ENCODE peak calls at places on chromosomes 6 and 20, in eight cellular contexts. J, T, V, Y, O, Q, H and F are unnamed samples.

GRCh38 chr6:2081155-2082138 is 164.0 kb downstream of the GMDS start:
- DNase-seq in J (no peak), T (no peak), V (no peak), Y (no peak), O (no peak), Q (no peak), H (no peak), F (no peak)

GRCh38 chr6:46734867-46735719 is at the start of gene PLA2G7:
- DNase-seq in J (peak; percentile 16), T (no peak), V (peak; percentile 15), Y (peak; percentile 8), O (peak; percentile 18), Q (no peak), H (peak; percentile 63), F (no peak)

GRCh38 chr6:44725070-44725469 is 337.6 kb downstream of the CDC5L start:
- DNase-seq in J (no peak), T (no peak), V (no peak), Y (peak; percentile 57), O (no peak), Q (no peak), H (no peak), F (no peak)

GRCh38 chr20:4180355-4180754 is 165.0 kb upstream of the RNF24 start:
- DNase-seq in J (no peak), T (no peak), V (no peak), Y (no peak), O (no peak), Q (no peak), H (no peak), F (no peak)

GRCh38 chr6:15464211-15464725 is 198.6 kb downstream of the DTNBP1 start:
- DNase-seq in J (no peak), T (no peak), V (no peak), Y (no peak), O (no peak), Q (no peak), H (no peak), F (peak; percentile 36)

GRCh38 chr6:149783551-149783950 is 34.0 kb downstream of the PCMT1 start:
- DNase-seq in J (no peak), T (no peak), V (no peak), Y (no peak), O (no peak), Q (no peak), H (no peak), F (no peak)

GRCh38 chr20:11350126-11351005 is 567.3 kb upstream of the BTBD3 start:
- DNase-seq in J (peak; percentile 87), T (no peak), V (no peak), Y (no peak), O (peak; percentile 80), Q (peak; percentile 80), H (peak; percentile 37), F (peak; percentile 36)

GRCh38 chr6:34484899-34485298 is 19.0 kb downstream of the PACSIN1 start:
- DNase-seq in J (no peak), T (no peak), V (no peak), Y (no peak), O (no peak), Q (no peak), H (no peak), F (no peak)

GRCh38 chr6:165308926-165309731 is at the start of gene C6orf118:
- DNase-seq in J (peak; percentile 29), T (no peak), V (peak; percentile 28), Y (peak; percentile 76), O (no peak), Q (peak; percentile 59), H (peak; percentile 84), F (no peak)

GRCh38 chr6:50707652-50708325 is 5.5 kb upstream of the TFAP2D start:
- DNase-seq in J (no peak), T (no peak), V (no peak), Y (peak; percentile 73), O (no peak), Q (no peak), H (peak; percentile 56), F (no peak)

GRCh38 chr6:113833537-113833936 is 23.6 kb upstream of the MARCKS start:
- DNase-seq in J (peak; percentile 26), T (no peak), V (no peak), Y (peak; percentile 57), O (no peak), Q (peak; percentile 78), H (no peak), F (no peak)

DNA sequence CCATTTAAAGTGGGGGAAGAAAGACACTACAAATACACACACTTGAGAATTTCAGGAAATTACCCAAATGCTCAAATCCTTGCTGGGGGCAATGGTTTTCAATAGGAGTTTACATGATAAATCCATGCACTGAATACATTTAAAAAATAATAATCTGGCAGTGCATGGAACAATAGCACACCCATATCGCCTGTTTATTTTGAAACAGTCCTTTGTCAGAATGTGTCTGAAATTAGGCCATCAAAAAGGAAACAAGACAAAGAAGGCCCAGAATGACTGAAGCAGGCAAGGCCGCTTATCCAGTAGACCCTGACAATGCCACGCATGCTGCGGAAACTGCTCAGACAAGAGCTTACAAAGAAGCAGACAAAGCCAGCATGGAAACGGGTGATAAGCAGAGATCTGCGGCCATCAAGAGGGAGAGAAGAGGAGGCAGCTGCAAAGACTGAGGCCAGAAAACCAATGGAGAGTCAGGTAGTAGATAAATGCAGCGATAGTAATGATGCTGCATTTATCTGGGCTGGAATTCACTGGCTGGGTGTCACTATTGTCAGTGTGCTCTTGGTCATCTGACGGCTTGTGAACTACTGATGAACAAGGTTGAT is 211.9 kb upstream of the CNR1 start:
- DNase-seq in J (no peak), T (no peak), V (no peak), Y (no peak), O (no peak), Q (no peak), H (no peak), F (no peak)
- H3K4me3 ChIP-seq in J (no peak overlapping the region), T (no peak overlapping the region), V (no peak overlapping the region), Y (no peak overlapping the region), O (no peak overlapping the region), Q (no peak overlapping the region), H (no peak overlapping the region), F (no peak overlapping the region)

GRCh38 chr6:21437583-21437982 is 156.0 kb upstream of the SOX4 start:
- DNase-seq in J (no peak), T (no peak), V (no peak), Y (no peak), O (no peak), Q (no peak), H (no peak), F (no peak)
- H3K4me3 ChIP-seq in J (no peak overlapping the region), T (no peak overlapping the region), V (no peak overlapping the region), Y (no peak overlapping the region), O (no peak overlapping the region), Q (no peak overlapping the region), H (no peak overlapping the region), F (no peak overlapping the region)

DNA sequence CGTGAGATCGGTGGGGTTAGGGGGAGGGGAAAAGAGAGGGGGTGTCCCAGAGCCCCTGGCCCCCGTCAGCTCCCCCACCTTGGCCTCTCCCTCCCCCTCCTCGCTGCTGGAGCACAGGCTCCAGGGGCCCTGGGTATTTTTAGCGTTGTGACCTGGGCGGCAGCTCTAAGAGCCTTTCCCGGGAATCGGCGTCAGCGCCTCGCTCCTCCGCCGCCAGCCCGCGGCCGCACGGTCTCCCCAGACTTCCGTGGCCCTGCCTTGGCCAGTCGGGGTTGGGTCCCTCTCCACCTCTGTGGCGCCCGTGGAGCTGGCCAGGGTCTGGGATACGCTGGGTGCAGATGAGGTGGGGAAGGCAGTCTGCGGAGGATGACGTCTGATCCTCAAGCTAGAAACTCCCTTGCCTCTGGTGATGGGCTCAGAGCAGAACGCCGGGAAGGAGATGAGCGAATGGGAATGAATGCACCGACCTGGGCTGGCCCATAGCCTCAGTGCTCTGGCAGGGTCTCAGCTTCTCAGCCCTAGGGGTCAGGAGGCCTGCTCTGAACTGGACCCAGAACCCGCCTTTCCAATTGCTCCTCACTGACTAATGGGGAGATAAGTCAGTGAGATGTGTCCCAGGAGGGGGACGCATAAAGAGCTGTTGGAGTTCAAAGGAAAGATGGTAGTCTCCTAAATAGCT is 883 bp upstream of the DBNDD2 start:
- DNase-seq in J (peak; percentile 14), T (no peak), V (peak; percentile 40), Y (no peak), O (no peak), Q (no peak), H (peak; percentile 79), F (no peak)
- H3K4me3 ChIP-seq in J (peak overlapping the region; percentile 73), T (peak overlapping the region; percentile 96), V (peak overlapping the region; percentile 51), Y (peak overlapping the region; percentile 58), O (peak overlapping the region; percentile 62), Q (peak overlapping the region; percentile 63), H (peak overlapping the region; percentile 85), F (peak overlapping the region; percentile 98)

DNA sequence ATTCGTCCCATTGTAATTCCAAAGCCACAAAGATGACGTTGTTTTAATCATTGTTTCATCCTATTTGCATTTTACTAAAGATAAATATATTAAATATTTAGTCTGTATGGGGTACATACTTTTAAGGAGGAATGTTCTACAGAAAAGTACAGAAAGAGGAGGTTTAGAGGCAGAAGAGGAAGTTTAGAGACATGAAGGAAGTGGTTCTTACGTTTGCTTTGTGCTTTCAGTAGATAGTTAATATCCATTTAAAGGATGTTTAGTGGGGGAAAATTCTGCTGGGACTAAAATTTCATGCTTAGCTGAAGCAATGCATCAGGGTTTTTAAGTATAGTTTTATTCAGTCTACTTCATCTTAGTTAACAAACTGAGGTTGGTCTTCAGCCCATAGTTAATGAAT is 116.6 kb downstream of the CRYBG1 start:
- DNase-seq in J (no peak), T (no peak), V (no peak), Y (no peak), O (no peak), Q (no peak), H (no peak), F (no peak)
- H3K4me3 ChIP-seq in J (no peak overlapping the region), T (no peak overlapping the region), V (no peak overlapping the region), Y (no peak overlapping the region), O (no peak overlapping the region), Q (no peak overlapping the region), H (no peak overlapping the region), F (no peak overlapping the region)